ENCODE peak calls at places on chromosomes 11 and 22, in six cellular contexts. V is SJCRH30, X is heart left ventricle, U is right atrium auricular region, K is IMR-90, D is right lobe of liver. O is an unnamed sample.

GRCh38 chr11:47136921-47137320 is 39.8 kb downstream of the ARFGAP2 start:
- DNase-seq in D (no peak), V (no peak), X (no peak), U (no peak), K (no peak), O (no peak)

GRCh38 chr11:106012744-106013143 is 9.3 kb downstream of the MSANTD4 start:
- DNase-seq in V (peak; percentile 43), U (no peak), K (peak; percentile 95), D (no peak), X (no peak), O (no peak)

GRCh38 chr11:61764606-61765260 is 12.3 kb downstream of the MYRF start:
- DNase-seq in U (no peak), D (no peak), X (no peak), K (no peak), V (no peak), O (peak; percentile 62)

GRCh38 chr22:18906896-18907295 is 776 bp downstream of the DGCR6 start:
- DNase-seq in V (no peak), D (no peak), U (no peak), X (no peak), K (no peak), O (peak; percentile 13)

GRCh38 chr11:118241191-118242098 is 10.7 kb downstream of the MPZL3 start:
- DNase-seq in U (no peak), D (no peak), K (no peak), X (no peak), V (no peak), O (no peak)

GRCh38 chr11:34218067-34218466 is 112.6 kb downstream of the NAT10 start:
- DNase-seq in U (no peak), D (no peak), X (no peak), V (no peak), K (no peak), O (no peak)

GRCh38 chr22:39343259-39344045 is 6.3 kb upstream of the SYNGR1 start:
- DNase-seq in X (no peak), U (no peak), D (peak; percentile 67), K (peak; percentile 58), V (peak; percentile 63), O (peak; percentile 72)

GRCh38 chr11:83448686-83449085 is 162.5 kb upstream of the CCDC90B start:
- DNase-seq in K (no peak), V (no peak), D (no peak), X (no peak), U (no peak), O (no peak)

GRCh38 chr22:37167981-37168647 is 18.4 kb upstream of the IL2RB start:
- DNase-seq in D (peak; percentile 22), V (no peak), X (no peak), K (no peak), U (no peak), O (no peak)

GRCh38 chr11:14411818-14412217 is 52.8 kb upstream of the RRAS2 start:
- DNase-seq in D (no peak), K (peak; percentile 89), U (peak; percentile 79), X (no peak), V (peak; percentile 92), O (no peak)

GRCh38 chr22:31836010-31836409 is 82.2 kb downstream of the DEPDC5 start:
- DNase-seq in X (no peak), V (no peak), D (no peak), U (no peak), K (no peak), O (no peak)

GRCh38 chr11:122673706-122674105 is 18.2 kb downstream of the UBASH3B start:
- DNase-seq in U (no peak), V (no peak), X (no peak), D (no peak), K (peak; percentile 71), O (no peak)

GRCh38 chr22:21455334-21456089 is 11.7 kb upstream of the TMEM191C start:
- DNase-seq in D (no peak), U (peak; percentile 53), V (no peak), X (no peak), K (no peak), O (no peak)

GRCh38 chr22:40728731-40729189 is 49.5 kb downstream of the MCHR1 start:
- DNase-seq in V (peak; percentile 91), X (no peak), U (no peak), D (no peak), K (no peak), O (no peak)

GRCh38 chr22:33873186-33873585 is 47.1 kb downstream of the LARGE1 start:
- DNase-seq in X (peak; percentile 65), D (no peak), V (no peak), U (peak; percentile 69), K (no peak), O (peak; percentile 17)

GRCh38 chr11:114384487-114384886 is 15.8 kb downstream of the C11orf71 start:
- DNase-seq in K (no peak), U (no peak), D (no peak), X (no peak), V (no peak), O (no peak)

GRCh38 chr11:29913352-29913751 is 103.5 kb downstream of the KCNA4 start:
- DNase-seq in U (no peak), K (no peak), X (no peak), D (no peak), V (no peak), O (no peak)

DNA sequence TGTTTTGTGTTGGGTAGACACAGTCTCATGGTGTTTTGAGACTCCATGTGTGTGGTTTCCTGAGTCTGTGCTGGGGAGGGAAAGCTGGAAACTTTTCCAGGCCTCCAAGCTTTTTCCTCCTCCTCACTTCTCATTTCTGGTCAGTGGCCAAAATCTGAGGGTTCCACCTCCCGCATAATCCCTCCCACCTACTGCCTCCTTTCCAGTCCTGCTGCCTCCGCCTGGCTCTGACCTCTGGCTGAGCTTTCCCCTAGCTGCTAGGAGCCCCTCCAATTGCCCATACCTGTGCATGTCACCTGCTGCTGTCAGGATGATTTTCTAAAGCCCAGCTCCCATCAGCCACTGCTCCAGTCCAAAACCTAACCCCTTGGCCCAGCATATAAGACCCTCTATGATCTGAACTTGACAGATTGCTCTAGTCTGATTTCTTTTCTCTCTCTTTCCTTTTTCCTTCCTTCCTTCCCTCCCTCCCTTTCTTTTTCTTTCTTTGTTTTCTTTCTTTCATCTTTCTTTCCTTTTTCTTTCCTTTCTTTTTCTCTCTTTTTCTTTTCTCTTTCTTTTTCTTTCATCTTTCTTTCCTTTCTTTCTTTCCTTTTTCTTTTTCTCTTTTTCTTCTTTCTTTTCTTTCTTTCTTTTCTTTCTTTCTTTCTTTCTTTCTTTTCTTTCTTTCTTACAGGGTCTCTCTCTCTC is 51.4 kb upstream of the NECTIN1 start:
- DNase-seq in K (no peak), V (no peak), X (peak; percentile 63), D (peak; percentile 9), U (no peak), O (peak; percentile 46)
- H3K27ac ChIP-seq in K (no peak overlapping the region), V (no peak overlapping the region), X (peak overlapping the region; percentile 24), D (no peak overlapping the region), U (peak overlapping the region; percentile 74), O (no peak overlapping the region)

DNA sequence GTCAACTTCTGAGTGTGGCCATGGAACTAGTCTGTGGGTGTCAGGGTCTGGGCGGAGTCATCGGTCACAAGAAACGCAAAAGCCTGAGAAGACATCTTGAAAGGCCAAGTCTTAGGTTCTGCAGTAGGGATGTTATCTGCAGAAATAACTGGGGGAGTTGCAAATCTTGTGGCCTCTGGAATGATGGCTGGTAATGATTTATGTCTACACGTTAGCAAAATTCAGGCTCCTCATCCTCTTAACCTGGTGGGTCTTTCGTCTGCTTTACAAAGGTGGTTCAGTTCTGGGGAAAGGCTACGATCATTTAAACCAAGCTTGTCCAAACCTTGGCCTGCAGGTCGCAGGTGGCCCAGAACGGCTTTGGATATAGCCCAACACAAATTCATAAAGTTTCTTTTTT is 7.4 kb upstream of the CYB5R3 start:
- DNase-seq in K (no peak), D (no peak), V (no peak), U (no peak), X (no peak), O (no peak)
- H3K4me1 ChIP-seq in K (no peaks in the 10 kb centered on the region), D (peaks cover 13% of the 10 kb centered on the region), V (no peaks in the 10 kb centered on the region), U (no peaks in the 10 kb centered on the region), X (no peaks in the 10 kb centered on the region), O (no peaks in the 10 kb centered on the region)

DNA sequence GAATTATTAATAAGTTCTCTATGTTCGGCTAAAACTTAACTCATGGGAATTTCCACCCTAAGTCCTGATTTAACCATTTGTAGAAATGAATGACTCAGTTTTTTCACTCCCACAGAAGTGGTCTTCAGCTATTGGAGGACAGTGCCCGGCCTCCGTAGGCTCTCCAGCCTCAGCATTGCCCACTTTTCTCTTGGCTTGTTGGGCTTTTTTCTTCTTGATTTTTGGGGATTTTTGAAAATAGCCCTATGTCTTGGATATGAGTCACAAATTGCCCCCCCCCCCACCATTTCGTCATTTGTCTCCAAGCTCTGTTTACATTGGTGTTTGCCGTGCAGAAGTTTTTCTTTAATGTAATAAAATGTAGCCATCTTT is 66.7 kb downstream of the PACS1 start:
- DNase-seq in U (no peak), K (peak; percentile 87), V (no peak), X (no peak), D (no peak), O (no peak)
- H3K4me3 ChIP-seq in U (no peak overlapping the region), K (no peak overlapping the region), V (no peak overlapping the region), X (no peak overlapping the region), D (no peak overlapping the region), O (no peak overlapping the region)

GRCh38 chr11:11978792-11979486 is 29.5 kb downstream of the DKK3 start:
- DNase-seq in D (no peak), U (peak; percentile 90), K (peak; percentile 80), X (peak; percentile 85), V (peak; percentile 98), O (peak; percentile 80)

GRCh38 chr11:11980200-11980599 is 28.2 kb downstream of the DKK3 start:
- DNase-seq in X (no peak), K (no peak), U (peak; percentile 42), V (no peak), D (no peak), O (no peak)

GRCh38 chr11:11978098-11978637 is 30.3 kb downstream of the DKK3 start:
- DNase-seq in V (no peak), X (no peak), K (no peak), D (no peak), U (peak; percentile 52), O (no peak)

GRCh38 chr11:11980841-11981308 is 27.6 kb downstream of the DKK3 start:
- DNase-seq in V (no peak), X (no peak), K (peak; percentile 55), U (peak; percentile 40), D (no peak), O (no peak)

DNA sequence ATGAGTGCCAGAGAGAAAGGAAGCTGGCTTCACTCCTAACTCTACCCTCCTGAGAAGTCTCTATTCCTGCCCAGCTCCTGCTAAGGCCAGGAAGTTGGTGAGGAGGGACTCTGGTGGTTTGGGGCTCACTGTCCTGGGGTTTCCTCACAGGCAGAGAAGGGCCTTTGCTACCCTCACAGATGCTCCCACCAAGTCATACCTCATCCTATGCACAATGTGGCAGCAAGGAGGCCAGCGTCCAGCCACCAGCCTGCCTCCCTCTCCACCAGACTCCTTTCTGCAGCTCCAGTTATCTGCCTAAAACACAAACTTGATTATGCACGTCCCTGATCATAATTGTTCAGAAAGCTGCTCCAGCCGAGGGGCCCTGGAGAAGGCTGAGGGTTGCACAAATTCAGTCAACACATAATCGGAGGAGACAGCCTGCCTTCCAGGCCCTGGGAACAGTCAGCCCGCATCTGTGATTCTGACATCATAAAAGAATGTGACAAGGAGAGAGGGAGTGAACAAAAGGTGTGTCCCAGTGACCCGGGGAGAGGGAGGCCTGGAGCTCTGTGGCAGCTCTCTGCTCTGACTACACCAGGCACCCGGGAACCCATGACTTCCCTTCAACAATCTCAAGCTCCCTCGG is 28.8 kb downstream of the DKK3 start:
- DNase-seq in U (peak; percentile 83), X (peak; percentile 56), D (no peak), V (peak; percentile 62), K (peak; percentile 81), O (peak; percentile 50)
- H3K27ac ChIP-seq in U (peak overlapping the region; percentile 84), X (peak overlapping the region; percentile 87), D (no peak overlapping the region), V (peak overlapping the region; percentile 85), K (peak overlapping the region; percentile 80), O (peak overlapping the region; percentile 65)

GRCh38 chr11:20327377-20327776 is 36.1 kb upstream of the HTATIP2 start:
- DNase-seq in V (no peak), U (no peak), X (no peak), K (no peak), D (no peak), O (no peak)
- H3K4me1 ChIP-seq in V (peaks cover 10% of the 10 kb centered on the region), U (no peaks in the 10 kb centered on the region), X (no peaks in the 10 kb centered on the region), K (no peaks in the 10 kb centered on the region), D (no peaks in the 10 kb centered on the region), O (no peaks in the 10 kb centered on the region)

GRCh38 chr22:42990131-42990838 is 24.7 kb downstream of the PACSIN2 start:
- DNase-seq in V (peak; percentile 88), X (no peak), D (no peak), U (no peak), K (peak; percentile 89), O (no peak)
- H3K4me3 ChIP-seq in V (no peak overlapping the region), X (no peak overlapping the region), D (no peak overlapping the region), U (no peak overlapping the region), K (no peak overlapping the region), O (no peak overlapping the region)

O was measured in testis.